ENCODE peak calls at places on chromosomes 3 and 15, in seven cellular contexts. One of them, this sample, is unnamed.
A peak's percentile ranks its signal among the peaks of the same experiment; 100 is the strongest.

GRCh38 chr15:57698243-57698642 is 8.3 kb upstream of the POLR2M start:
- DNase-seq in fibroblast of mammary gland: no peak
- DNase-seq in kidney: no peak
- DNase-seq in left ventricle myocardium inferior: no peak
- DNase-seq in heart right ventricle: no peak
- DNase-seq in bronchial epithelial cell: no peak
- DNase-seq in astrocyte of the spinal cord: no peak
- DNase-seq in this sample: no peak

GRCh38 chr3:116038968-116039950 is 406.0 kb downstream of the LSAMP start:
- DNase-seq in kidney: no peak
- DNase-seq in bronchial epithelial cell: peak; percentile 81
- DNase-seq in fibroblast of mammary gland: peak; percentile 51
- DNase-seq in heart right ventricle: no peak
- DNase-seq in astrocyte of the spinal cord: no peak
- DNase-seq in left ventricle myocardium inferior: no peak
- DNase-seq in this sample: peak; percentile 21

GRCh38 chr3:131549340-131549739 is 46.6 kb upstream of the MRPL3 start:
- DNase-seq in kidney: no peak
- DNase-seq in heart right ventricle: no peak
- DNase-seq in astrocyte of the spinal cord: peak; percentile 7
- DNase-seq in left ventricle myocardium inferior: no peak
- DNase-seq in bronchial epithelial cell: peak; percentile 13
- DNase-seq in fibroblast of mammary gland: peak; percentile 26
- DNase-seq in this sample: peak; percentile 13

GRCh38 chr3:112811917-112812660 is 34.6 kb downstream of the CD200R1L start:
- DNase-seq in left ventricle myocardium inferior: no peak
- DNase-seq in astrocyte of the spinal cord: no peak
- DNase-seq in heart right ventricle: no peak
- DNase-seq in fibroblast of mammary gland: no peak
- DNase-seq in bronchial epithelial cell: no peak
- DNase-seq in kidney: no peak
- DNase-seq in this sample: peak; percentile 23

GRCh38 chr3:30162579-30162978 is 443.8 kb upstream of the TGFBR2 start:
- DNase-seq in astrocyte of the spinal cord: peak; percentile 88
- DNase-seq in kidney: no peak
- DNase-seq in bronchial epithelial cell: peak; percentile 3
- DNase-seq in fibroblast of mammary gland: peak; percentile 97
- DNase-seq in heart right ventricle: no peak
- DNase-seq in left ventricle myocardium inferior: no peak
- DNase-seq in this sample: peak; percentile 63

GRCh38 chr15:68333775-68334470 is 56.4 kb downstream of the FEM1B start:
- DNase-seq in fibroblast of mammary gland: peak; percentile 38
- DNase-seq in astrocyte of the spinal cord: peak; percentile 46
- DNase-seq in kidney: peak; percentile 91
- DNase-seq in left ventricle myocardium inferior: peak; percentile 45
- DNase-seq in bronchial epithelial cell: no peak
- DNase-seq in heart right ventricle: no peak
- DNase-seq in this sample: peak; percentile 67

GRCh38 chr3:51390186-51390585 is 899 bp upstream of the RBM15B start:
- DNase-seq in fibroblast of mammary gland: no peak
- DNase-seq in astrocyte of the spinal cord: no peak
- DNase-seq in heart right ventricle: no peak
- DNase-seq in left ventricle myocardium inferior: no peak
- DNase-seq in bronchial epithelial cell: no peak
- DNase-seq in kidney: peak; percentile 54
- DNase-seq in this sample: no peak

GRCh38 chr15:58377193-58377592 is 54.6 kb upstream of the LIPC start:
- DNase-seq in heart right ventricle: no peak
- DNase-seq in kidney: no peak
- DNase-seq in fibroblast of mammary gland: no peak
- DNase-seq in astrocyte of the spinal cord: no peak
- DNase-seq in bronchial epithelial cell: no peak
- DNase-seq in left ventricle myocardium inferior: no peak
- DNase-seq in this sample: no peak

GRCh38 chr3:57078366-57079220 is 18.1 kb downstream of the SPATA12 start:
- DNase-seq in bronchial epithelial cell: peak; percentile 22
- DNase-seq in heart right ventricle: peak; percentile 48
- DNase-seq in kidney: peak; percentile 89
- DNase-seq in left ventricle myocardium inferior: peak; percentile 36
- DNase-seq in fibroblast of mammary gland: peak; percentile 82
- DNase-seq in astrocyte of the spinal cord: peak; percentile 41
- DNase-seq in this sample: peak; percentile 86

GRCh38 chr3:38579146-38579545 is 70.3 kb downstream of the SCN5A start:
- DNase-seq in astrocyte of the spinal cord: peak; percentile 66
- DNase-seq in fibroblast of mammary gland: no peak
- DNase-seq in heart right ventricle: peak; percentile 85
- DNase-seq in bronchial epithelial cell: no peak
- DNase-seq in left ventricle myocardium inferior: peak; percentile 89
- DNase-seq in kidney: no peak
- DNase-seq in this sample: peak; percentile 70

GRCh38 chr3:70982700-70983140 is 600.8 kb downstream of the FOXP1 start:
- DNase-seq in astrocyte of the spinal cord: peak; percentile 93
- DNase-seq in kidney: peak; percentile 77
- DNase-seq in fibroblast of mammary gland: peak; percentile 91
- DNase-seq in left ventricle myocardium inferior: no peak
- DNase-seq in bronchial epithelial cell: peak; percentile 92
- DNase-seq in heart right ventricle: peak; percentile 54
- DNase-seq in this sample: peak; percentile 87

GRCh38 chr3:8851703-8852102 is 82.3 kb upstream of the OXTR start:
- DNase-seq in fibroblast of mammary gland: peak; percentile 76
- DNase-seq in astrocyte of the spinal cord: peak; percentile 87
- DNase-seq in left ventricle myocardium inferior: no peak
- DNase-seq in kidney: no peak
- DNase-seq in heart right ventricle: no peak
- DNase-seq in bronchial epithelial cell: peak; percentile 29
- DNase-seq in this sample: peak; percentile 93

GRCh38 chr3:187875868-187876267 is 130.6 kb upstream of the BCL6 start:
- DNase-seq in astrocyte of the spinal cord: no peak
- DNase-seq in heart right ventricle: no peak
- DNase-seq in bronchial epithelial cell: no peak
- DNase-seq in kidney: no peak
- DNase-seq in left ventricle myocardium inferior: no peak
- DNase-seq in fibroblast of mammary gland: no peak
- DNase-seq in this sample: peak; percentile 18
- H3K4me3 ChIP-seq in astrocyte of the spinal cord: no peak overlapping the region
- H3K4me3 ChIP-seq in heart right ventricle: no peak overlapping the region
- H3K4me3 ChIP-seq in bronchial epithelial cell: no peak overlapping the region
- H3K4me3 ChIP-seq in kidney: no peak overlapping the region
- H3K4me3 ChIP-seq in left ventricle myocardium inferior: no peak overlapping the region
- H3K4me3 ChIP-seq in fibroblast of mammary gland: no peak overlapping the region
- H3K4me3 ChIP-seq in this sample: no peak overlapping the region

GRCh38 chr3:46565607-46566039 is 479 bp downstream of the LRRC2 start:
- DNase-seq in bronchial epithelial cell: no peak
- DNase-seq in astrocyte of the spinal cord: no peak
- DNase-seq in fibroblast of mammary gland: no peak
- DNase-seq in kidney: peak; percentile 70
- DNase-seq in heart right ventricle: peak; percentile 48
- DNase-seq in left ventricle myocardium inferior: peak; percentile 63
- DNase-seq in this sample: no peak
- TF ChIP-seq CTCF in bronchial epithelial cell: no peak
- TF ChIP-seq CTCF in astrocyte of the spinal cord: no peak
- TF ChIP-seq CTCF in fibroblast of mammary gland: no peak
- TF ChIP-seq CTCF in kidney: no peak
- TF ChIP-seq CTCF in heart right ventricle: peak; percentile 32
- TF ChIP-seq CTCF in left ventricle myocardium inferior: peak; percentile 37
- TF ChIP-seq CTCF in this sample: no peak

DNA sequence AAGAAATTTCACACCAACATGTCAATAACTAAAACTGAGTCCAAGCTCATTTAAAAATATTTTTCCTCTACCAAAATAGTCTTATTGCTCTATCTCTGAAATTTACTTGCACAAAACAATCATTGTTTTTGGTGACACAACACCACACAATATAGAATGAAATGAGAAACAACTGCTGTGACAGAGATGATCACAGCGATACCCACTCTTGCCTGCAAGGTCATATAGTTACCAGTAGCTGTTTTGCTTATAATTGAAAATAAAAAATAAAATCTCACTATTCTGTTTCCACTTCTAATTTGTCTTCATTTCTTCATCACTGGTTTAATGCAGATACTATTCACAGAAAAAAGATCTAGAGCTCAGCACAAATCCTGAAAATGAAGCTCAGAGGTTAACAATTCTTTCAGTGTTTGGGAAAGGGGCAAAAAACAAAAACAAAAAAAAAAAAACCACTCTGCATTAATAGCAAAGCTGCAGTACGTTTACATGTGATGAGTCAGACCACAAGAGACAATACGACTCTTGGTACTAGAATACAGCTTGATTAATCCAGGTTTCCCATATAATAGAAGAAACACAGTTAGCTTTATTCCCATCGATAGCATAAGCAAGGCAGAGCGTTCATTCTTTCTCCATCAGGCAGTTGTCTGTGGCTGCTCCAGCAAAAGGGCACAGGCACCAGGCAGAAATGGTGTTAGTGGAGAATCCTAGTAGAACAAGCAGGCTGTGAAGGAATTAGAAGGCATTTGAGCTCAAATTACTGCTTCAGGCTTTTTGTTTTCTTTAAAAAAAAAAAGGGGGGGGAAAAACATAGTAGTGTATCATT is 794 bp downstream of the ANKRD28 start:
- DNase-seq in fibroblast of mammary gland: peak; percentile 89
- DNase-seq in kidney: no peak
- DNase-seq in heart right ventricle: no peak
- DNase-seq in bronchial epithelial cell: peak; percentile 79
- DNase-seq in left ventricle myocardium inferior: no peak
- DNase-seq in astrocyte of the spinal cord: peak; percentile 85
- DNase-seq in this sample: peak; percentile 78
- H3K4me3 ChIP-seq in fibroblast of mammary gland: peak overlapping the region; percentile 92
- H3K4me3 ChIP-seq in kidney: peak overlapping the region; percentile 44
- H3K4me3 ChIP-seq in heart right ventricle: peak overlapping the region; percentile 20
- H3K4me3 ChIP-seq in bronchial epithelial cell: peak overlapping the region; percentile 27
- H3K4me3 ChIP-seq in left ventricle myocardium inferior: peak overlapping the region; percentile 55
- H3K4me3 ChIP-seq in astrocyte of the spinal cord: peak overlapping the region; percentile 77
- H3K4me3 ChIP-seq in this sample: peak overlapping the region; percentile 61

DNA sequence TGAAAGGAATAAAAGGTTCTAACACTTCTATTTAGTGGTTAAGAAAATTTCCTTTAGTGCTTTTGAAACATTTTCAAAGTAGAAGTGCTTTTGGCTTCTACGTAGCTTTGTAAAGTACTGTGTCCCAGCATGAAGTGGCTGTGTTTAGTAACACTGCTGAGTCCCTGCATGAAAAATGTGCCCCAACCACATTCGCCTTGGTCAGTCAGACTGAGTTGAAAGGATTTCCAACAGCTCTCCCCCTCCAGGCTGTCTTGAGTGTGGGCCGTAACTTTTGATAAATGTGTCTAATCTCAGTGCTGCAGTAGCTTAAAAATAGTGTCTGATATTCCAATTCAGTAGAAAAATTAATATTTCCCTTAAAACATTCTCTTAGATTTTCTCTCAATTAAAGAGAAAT is 115.0 kb downstream of the NR1D2 start:
- DNase-seq in bronchial epithelial cell: peak; percentile 92
- DNase-seq in heart right ventricle: peak; percentile 26
- DNase-seq in left ventricle myocardium inferior: no peak
- DNase-seq in astrocyte of the spinal cord: peak; percentile 84
- DNase-seq in fibroblast of mammary gland: peak; percentile 74
- DNase-seq in kidney: no peak
- DNase-seq in this sample: peak; percentile 81
- TF ChIP-seq CTCF in bronchial epithelial cell: no peak
- TF ChIP-seq CTCF in heart right ventricle: no peak
- TF ChIP-seq CTCF in left ventricle myocardium inferior: no peak
- TF ChIP-seq CTCF in astrocyte of the spinal cord: no peak
- TF ChIP-seq CTCF in fibroblast of mammary gland: peak; percentile 16
- TF ChIP-seq CTCF in kidney: no peak
- TF ChIP-seq CTCF in this sample: peak; percentile 35

GRCh38 chr3:147903037-147903436 is 493.9 kb downstream of the ZIC1 start:
- DNase-seq in bronchial epithelial cell: no peak
- DNase-seq in astrocyte of the spinal cord: no peak
- DNase-seq in fibroblast of mammary gland: no peak
- DNase-seq in kidney: no peak
- DNase-seq in left ventricle myocardium inferior: no peak
- DNase-seq in heart right ventricle: no peak
- DNase-seq in this sample: no peak
- H3K4me3 ChIP-seq in bronchial epithelial cell: no peak overlapping the region
- H3K4me3 ChIP-seq in astrocyte of the spinal cord: no peak overlapping the region
- H3K4me3 ChIP-seq in fibroblast of mammary gland: no peak overlapping the region
- H3K4me3 ChIP-seq in kidney: no peak overlapping the region
- H3K4me3 ChIP-seq in left ventricle myocardium inferior: no peak overlapping the region
- H3K4me3 ChIP-seq in heart right ventricle: no peak overlapping the region
- H3K4me3 ChIP-seq in this sample: no peak overlapping the region

GRCh38 chr15:74839526-74840395 is 3.2 kb downstream of the ULK3 start:
- DNase-seq in heart right ventricle: no peak
- DNase-seq in left ventricle myocardium inferior: no peak
- DNase-seq in fibroblast of mammary gland: no peak
- DNase-seq in bronchial epithelial cell: no peak
- DNase-seq in kidney: no peak
- DNase-seq in astrocyte of the spinal cord: no peak
- DNase-seq in this sample: no peak
- TF ChIP-seq CTCF in heart right ventricle: peak; percentile 7
- TF ChIP-seq CTCF in left ventricle myocardium inferior: no peak
- TF ChIP-seq CTCF in fibroblast of mammary gland: peak; percentile 4
- TF ChIP-seq CTCF in bronchial epithelial cell: peak; percentile 7
- TF ChIP-seq CTCF in kidney: no peak
- TF ChIP-seq CTCF in astrocyte of the spinal cord: no peak
- TF ChIP-seq CTCF in this sample: no peak

GRCh38 chr3:126573492-126574117 is 14.9 kb upstream of the C3orf22 start:
- DNase-seq in fibroblast of mammary gland: no peak
- DNase-seq in astrocyte of the spinal cord: no peak
- DNase-seq in bronchial epithelial cell: peak; percentile 46
- DNase-seq in heart right ventricle: no peak
- DNase-seq in kidney: no peak
- DNase-seq in left ventricle myocardium inferior: no peak
- DNase-seq in this sample: no peak
- H3K4me3 ChIP-seq in fibroblast of mammary gland: no peak overlapping the region
- H3K4me3 ChIP-seq in astrocyte of the spinal cord: no peak overlapping the region
- H3K4me3 ChIP-seq in bronchial epithelial cell: no peak overlapping the region
- H3K4me3 ChIP-seq in heart right ventricle: no peak overlapping the region
- H3K4me3 ChIP-seq in kidney: no peak overlapping the region
- H3K4me3 ChIP-seq in left ventricle myocardium inferior: peak overlapping the region; percentile 25
- H3K4me3 ChIP-seq in this sample: no peak overlapping the region

GRCh38 chr15:74933573-74933972 is 4.3 kb downstream of the COX5A start:
- DNase-seq in left ventricle myocardium inferior: no peak
- DNase-seq in fibroblast of mammary gland: no peak
- DNase-seq in heart right ventricle: no peak
- DNase-seq in kidney: no peak
- DNase-seq in bronchial epithelial cell: no peak
- DNase-seq in astrocyte of the spinal cord: no peak
- DNase-seq in this sample: no peak

GRCh38 chr15:74937226-74937601 is 659 bp downstream of the COX5A start:
- DNase-seq in astrocyte of the spinal cord: no peak
- DNase-seq in kidney: no peak
- DNase-seq in heart right ventricle: no peak
- DNase-seq in left ventricle myocardium inferior: no peak
- DNase-seq in bronchial epithelial cell: no peak
- DNase-seq in fibroblast of mammary gland: no peak
- DNase-seq in this sample: no peak

DNA sequence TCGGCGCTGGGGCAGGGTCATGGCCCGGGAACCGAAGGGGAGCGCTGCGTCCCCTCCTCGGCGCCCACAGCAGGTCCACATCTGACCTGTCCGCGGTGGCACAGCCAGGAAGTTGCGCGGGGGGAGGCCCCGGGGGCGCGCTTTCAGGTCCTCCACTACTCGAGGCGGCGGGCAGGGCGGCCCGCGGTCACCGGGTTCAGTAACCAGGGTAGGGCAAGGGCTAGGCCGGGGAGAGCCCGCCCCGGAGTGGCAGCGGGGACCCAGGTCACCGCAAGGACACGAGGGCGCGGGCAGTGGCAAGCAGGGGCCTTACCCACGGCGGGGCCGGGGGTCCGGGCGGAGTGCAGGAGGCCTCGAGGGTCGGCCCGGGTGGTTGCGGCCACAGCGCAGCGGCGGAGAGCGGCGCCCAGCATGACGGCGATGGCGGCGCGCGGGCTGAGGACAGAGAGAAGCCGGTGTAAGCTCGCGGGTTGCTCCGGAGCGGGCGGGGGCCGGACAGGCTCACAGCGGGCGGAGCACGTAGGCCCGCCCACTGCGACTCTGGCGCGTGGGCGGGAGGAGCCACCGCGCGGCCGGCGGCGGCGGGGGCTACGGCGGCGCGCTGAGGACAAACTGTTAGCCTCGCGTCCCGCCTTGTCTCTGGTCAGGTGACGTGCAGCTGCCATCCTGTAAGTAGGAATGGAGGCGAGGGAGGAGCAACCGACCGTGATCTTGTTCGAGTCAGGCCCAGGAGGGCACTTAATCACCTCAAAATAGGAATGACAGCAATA is at the start of gene COX5A:
- DNase-seq in left ventricle myocardium inferior: peak; percentile 94
- DNase-seq in kidney: peak; percentile 98
- DNase-seq in fibroblast of mammary gland: peak; percentile 97
- DNase-seq in astrocyte of the spinal cord: peak; percentile 98
- DNase-seq in bronchial epithelial cell: peak; percentile 90
- DNase-seq in heart right ventricle: peak; percentile 95
- DNase-seq in this sample: peak; percentile 98
- TF ChIP-seq CTCF in left ventricle myocardium inferior: peak; percentile 19
- TF ChIP-seq CTCF in kidney: peak; percentile 2
- TF ChIP-seq CTCF in fibroblast of mammary gland: no peak
- TF ChIP-seq CTCF in astrocyte of the spinal cord: no peak
- TF ChIP-seq CTCF in bronchial epithelial cell: no peak
- TF ChIP-seq CTCF in heart right ventricle: peak; percentile 19
- TF ChIP-seq CTCF in this sample: no peak

This sample was measured in choroid plexus epithelial cell.